ENCODE peak calls at places on chromosomes 6 and 20, in five cellular contexts. C is HCT116, E is SK-N-SH, U is GM23248, L is PC-3. O is an unnamed sample. For H3K9me2, the result is how much of the 10 kb centered on the place peaks cover.

GRCh38 chr6:24761193-24761835 is 13.4 kb upstream of the GMNN start:
- DNase-seq in C (no peak), E (peak), U (no peak), L (no peak), O (no peak)

GRCh38 chr20:25136643-25137559 is 55.0 kb upstream of the VSX1 start:
- DNase-seq in C (peak), E (peak), U (peak), L (peak), O (no peak)

GRCh38 chr6:2684059-2684749 is 66.5 kb downstream of the MYLK4 start:
- DNase-seq in C (peak), E (no peak), U (peak), L (peak), O (no peak)

GRCh38 chr6:129475477-129476247 is 234.3 kb downstream of the ARHGAP18 start:
- DNase-seq in C (no peak), E (no peak), U (no peak), L (no peak), O (no peak)

GRCh38 chr6:13846841-13847240 is 32.5 kb upstream of the MCUR1 start:
- DNase-seq in C (peak), E (peak), U (no peak), L (no peak), O (no peak)

GRCh38 chr20:8932192-8933150 is 136.4 kb upstream of the PLCB4 start:
- DNase-seq in C (no peak), E (no peak), U (peak), L (peak), O (no peak)

GRCh38 chr6:119626884-119627619 is 277.5 kb upstream of the MAN1A1 start:
- DNase-seq in C (no peak), E (no peak), U (peak), L (peak), O (no peak)

GRCh38 chr6:99330159-99330558 is 19.3 kb downstream of the FAXC start:
- DNase-seq in C (peak), E (peak), U (peak), L (peak), O (peak)

GRCh38 chr6:37259191-37259590 is 1.2 kb upstream of the TMEM217 start:
- DNase-seq in C (no peak), E (no peak), U (peak), L (no peak), O (no peak)

GRCh38 chr6:73085362-73085975 is 139.8 kb downstream of the KHDC1L start:
- DNase-seq in C (no peak), E (no peak), U (peak), L (no peak), O (no peak)

GRCh38 chr6:85923013-85923430 is 280.3 kb upstream of the SYNCRIP start:
- DNase-seq in C (peak), E (peak), U (peak), L (peak), O (peak)

GRCh38 chr6:9140861-9141534 is 705.7 kb upstream of the SLC35B3 start:
- DNase-seq in C (no peak), E (no peak), U (peak), L (peak), O (no peak)

GRCh38 chr6:21846541-21847451 is 253.2 kb downstream of the SOX4 start:
- DNase-seq in C (no peak), E (peak), U (no peak), L (peak), O (no peak)

GRCh38 chr6:9657994-9658393 is 756.9 kb downstream of the TFAP2A start:
- DNase-seq in C (no peak), E (no peak), U (peak), L (peak), O (no peak)

GRCh38 chr20:51541189-51542032 is 1.1 kb downstream of the NFATC2 start:
- DNase-seq in C (no peak), E (no peak), U (peak), L (no peak), O (peak)

GRCh38 chr20:57589728-57590484 is 29.0 kb downstream of the PCK1 start:
- DNase-seq in C (no peak), E (no peak), U (no peak), L (no peak), O (no peak)

GRCh38 chr6:157017861-157018260 is 240.7 kb downstream of the ARID1B start:
- DNase-seq in C (no peak), E (no peak), U (peak), L (peak), O (no peak)

GRCh38 chr6:35611235-35611634 is 77.5 kb downstream of the FKBP5 start:
- DNase-seq in C (no peak), E (no peak), U (peak), L (no peak), O (peak)

GRCh38 chr6:24694198-24694597 is 24.8 kb downstream of the C6orf62 start:
- DNase-seq in C (no peak), E (no peak), U (no peak), L (no peak), O (no peak)

GRCh38 chr6:30646450-30647038 is 389 bp upstream of the C6orf136 start:
- DNase-seq in C (no peak), E (peak), U (peak), L (no peak), O (no peak)

GRCh38 chr6:141484726-141485125 is 648.0 kb upstream of the GJE1 start:
- DNase-seq in C (no peak), E (no peak), U (no peak), L (no peak), O (peak)

GRCh38 chr6:56430629-56431600 is 183.5 kb upstream of the COL21A1 start:
- DNase-seq in C (no peak), E (no peak), U (no peak), L (no peak), O (no peak)

GRCh38 chr20:56443654-56444540 is 24.5 kb upstream of the RTF2 start:
- DNase-seq in C (no peak), E (no peak), U (no peak), L (no peak), O (no peak)

GRCh38 chr20:13765299-13765698 is 19.4 kb downstream of the ESF1 start:
- DNase-seq in C (no peak), E (no peak), U (no peak), L (no peak), O (no peak)

GRCh38 chr20:2101057-2101934 is at the start of gene STK35:
- DNase-seq in C (peak), E (peak), U (no peak), L (peak), O (peak)

GRCh38 chr6:142372348-142372747 is 70.5 kb downstream of the ADGRG6 start:
- DNase-seq in C (peak), E (no peak), U (no peak), L (peak), O (no peak)

GRCh38 chr6:143361536-143362191 is 88.8 kb downstream of the ADAT2 start:
- DNase-seq in C (no peak), E (no peak), U (no peak), L (no peak), O (no peak)

GRCh38 chr20:31587545-31588389 is 17.3 kb upstream of the ID1 start:
- DNase-seq in C (no peak), E (peak), U (peak), L (no peak), O (no peak)

GRCh38 chr6:134117409-134117808 is 65.0 kb upstream of the SLC2A12 start:
- DNase-seq in C (no peak), E (peak), U (peak), L (no peak), O (no peak)

GRCh38 chr20:41316602-41317535 is 662 bp downstream of the ZHX3 start:
- DNase-seq in C (no peak), E (peak), U (peak), L (peak), O (peak)

GRCh38 chr6:34506718-34507117 is 40.8 kb downstream of the PACSIN1 start:
- DNase-seq in C (no peak), E (no peak), U (no peak), L (no peak), O (no peak)

GRCh38 chr20:32528291-32528891 is 56.7 kb downstream of the NOL4L start:
- DNase-seq in C (no peak), E (peak), U (no peak), L (no peak), O (no peak)

GRCh38 chr6:91569071-91569470 is 982.2 kb upstream of the MAP3K7 start:
- DNase-seq in C (no peak), E (no peak), U (no peak), L (peak), O (no peak)

GRCh38 chr6:91575032-91575431 is 988.2 kb upstream of the MAP3K7 start:
- DNase-seq in C (no peak), E (no peak), U (no peak), L (peak), O (no peak)

GRCh38 chr6:91572855-91573254 is 986.0 kb upstream of the MAP3K7 start:
- DNase-seq in C (no peak), E (no peak), U (no peak), L (no peak), O (no peak)

DNA sequence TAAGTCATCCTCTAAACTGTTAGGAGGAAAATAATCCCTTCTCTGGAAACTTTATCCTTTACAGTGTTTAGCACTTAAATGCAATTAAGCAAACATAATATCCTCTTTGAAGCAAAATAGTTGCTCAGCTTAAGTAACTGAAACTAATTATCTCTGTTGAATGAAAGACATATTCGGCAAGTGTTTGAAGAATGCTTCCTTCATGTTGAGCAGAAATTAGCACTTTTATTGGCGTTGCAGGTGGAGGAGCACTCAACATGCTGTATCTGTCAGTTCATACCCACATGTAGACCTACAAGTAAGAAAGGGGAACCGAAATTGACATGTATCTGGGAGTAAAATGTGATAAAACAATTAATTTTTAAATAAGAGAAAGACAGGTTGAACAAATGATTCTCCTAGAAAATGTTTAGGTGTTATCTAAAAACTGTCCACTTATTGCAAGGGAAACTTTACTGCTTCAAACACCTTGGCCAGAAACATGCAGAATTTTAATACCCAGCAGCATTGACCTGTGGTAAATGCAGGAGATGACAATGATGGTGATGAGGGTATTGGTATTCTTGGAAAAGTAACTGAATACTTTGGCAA is 987.0 kb upstream of the MAP3K7 start:
- DNase-seq in C (no peak), E (no peak), U (no peak), L (no peak), O (peak)
- TF ChIP-seq EZH2phosphoT487 in C (no peak), E (no peak), U (no peak), L (no peak), O (no peak)

GRCh38 chr20:59081036-59081435 is 38.5 kb upstream of the PRELID3B start:
- DNase-seq in C (no peak), E (no peak), U (no peak), L (no peak), O (no peak)

GRCh38 chr20:59086923-59087322 is 44.3 kb upstream of the PRELID3B start:
- DNase-seq in C (no peak), E (no peak), U (no peak), L (no peak), O (no peak)

GRCh38 chr20:59082077-59082740 is 39.6 kb upstream of the PRELID3B start:
- DNase-seq in C (peak), E (no peak), U (peak), L (peak), O (no peak)

GRCh38 chr20:59082981-59083380 is 40.4 kb upstream of the PRELID3B start:
- DNase-seq in C (no peak), E (no peak), U (peak), L (peak), O (no peak)

GRCh38 chr20:59084041-59084841 is 41.7 kb upstream of the PRELID3B start:
- DNase-seq in C (no peak), E (no peak), U (no peak), L (no peak), O (no peak)
- H3K9me2 ChIP-seq in C (under half), E (under half), U (under half), L (under half), O (under half)

GRCh38 chr6:125749112-125749863 is at the start of gene HEY2:
- DNase-seq in C (peak), E (peak), U (peak), L (peak), O (peak)

GRCh38 chr6:125751334-125751916 is 2.0 kb downstream of the HEY2 start:
- DNase-seq in C (no peak), E (no peak), U (no peak), L (no peak), O (no peak)

GRCh38 chr6:125749864-125750691 is 646 bp downstream of the HEY2 start:
- DNase-seq in C (no peak), E (no peak), U (no peak), L (no peak), O (peak)

GRCh38 chr6:125752773-125753172 is 3.3 kb downstream of the HEY2 start:
- DNase-seq in C (no peak), E (no peak), U (no peak), L (no peak), O (no peak)

DNA sequence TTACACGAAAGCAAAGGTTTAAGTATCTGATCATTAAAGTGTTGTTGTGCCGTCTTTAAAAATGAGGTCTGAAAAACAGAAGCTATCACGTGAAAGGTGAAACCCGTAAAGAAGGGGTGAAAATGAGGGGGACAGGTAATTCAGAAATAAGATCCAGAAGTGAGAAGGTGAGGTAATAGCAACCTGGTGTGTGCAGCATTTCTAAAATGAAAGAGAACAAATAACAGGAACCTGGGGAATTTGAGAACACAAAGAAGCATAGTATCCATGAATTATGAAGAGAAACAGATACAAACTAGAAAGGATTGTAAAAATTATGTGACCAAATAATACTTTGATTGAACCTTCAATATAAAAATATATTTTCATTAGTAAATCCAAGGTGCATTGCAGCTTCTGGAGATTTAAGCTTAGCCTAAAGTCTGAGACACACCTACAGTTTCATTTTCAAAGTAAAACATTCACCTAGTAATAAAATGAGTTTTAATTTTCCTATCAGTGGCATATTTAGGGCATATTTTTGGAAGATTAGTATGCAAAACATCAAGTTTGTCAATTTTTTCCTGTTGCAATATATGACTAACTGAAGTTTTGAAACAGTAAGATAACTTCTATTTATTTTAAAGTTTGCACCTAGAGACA is 1.4 kb downstream of the HEY2 start:
- DNase-seq in C (no peak), E (no peak), U (no peak), L (no peak), O (peak)
- H3K9ac ChIP-seq in C (no peak), E (no peak), U (no peak), L (no peak), O (peak)

GRCh38 chr6:112325449-112325848 is 21.7 kb upstream of the RFPL4B start:
- DNase-seq in C (no peak), E (no peak), U (no peak), L (no peak), O (no peak)

GRCh38 chr6:112321882-112322508 is 25.1 kb upstream of the RFPL4B start:
- DNase-seq in C (no peak), E (no peak), U (no peak), L (no peak), O (no peak)

GRCh38 chr6:112318505-112318904 is 28.6 kb upstream of the RFPL4B start:
- DNase-seq in C (no peak), E (no peak), U (no peak), L (no peak), O (no peak)

GRCh38 chr6:112317461-112317860 is 29.7 kb upstream of the RFPL4B start:
- DNase-seq in C (no peak), E (no peak), U (no peak), L (no peak), O (no peak)

DNA sequence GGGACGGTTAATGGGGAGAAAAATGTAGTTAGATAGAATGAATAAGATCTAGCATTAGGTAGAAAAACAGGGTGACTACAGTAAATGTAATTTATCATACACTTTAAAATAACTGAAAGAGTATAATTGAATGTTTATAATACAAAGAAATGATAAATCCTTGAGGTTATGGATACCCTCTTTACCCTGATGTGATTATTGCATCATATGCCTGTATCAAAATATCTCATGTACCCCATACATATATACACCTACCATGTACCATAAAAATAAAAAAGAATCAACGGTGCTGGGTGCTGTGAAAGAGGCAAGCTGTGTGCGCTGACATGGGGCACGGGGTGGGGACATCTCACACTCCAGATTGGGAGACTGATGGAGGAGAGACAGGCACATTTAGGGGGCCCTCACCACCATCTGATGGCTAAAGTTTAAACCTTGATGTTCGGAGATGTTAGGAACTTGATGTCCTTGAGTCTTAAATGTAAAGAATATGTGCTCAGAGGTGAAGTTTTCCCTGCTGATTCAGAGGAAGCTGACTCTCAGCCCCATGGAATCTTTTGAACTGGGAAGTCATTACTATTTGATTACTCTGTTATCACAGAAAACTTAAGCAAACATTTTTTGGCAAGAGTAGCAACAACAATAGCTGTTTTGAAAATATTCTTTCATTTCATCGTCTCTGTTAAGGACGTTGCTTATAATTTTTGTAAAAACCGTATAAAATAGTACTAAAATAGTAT is 26.4 kb upstream of the RFPL4B start:
- DNase-seq in C (no peak), E (no peak), U (peak), L (no peak), O (no peak)
- TF ChIP-seq EZH2phosphoT487 in C (no peak), E (no peak), U (no peak), L (no peak), O (no peak)

GRCh38 chr6:44500074-44500473 is 112.6 kb downstream of the CDC5L start:
- DNase-seq in C (no peak), E (no peak), U (no peak), L (no peak), O (no peak)

GRCh38 chr6:44504321-44504761 is 116.8 kb downstream of the CDC5L start:
- DNase-seq in C (no peak), E (no peak), U (no peak), L (no peak), O (no peak)

GRCh38 chr6:44507014-44507413 is 119.5 kb downstream of the CDC5L start:
- DNase-seq in C (no peak), E (no peak), U (no peak), L (no peak), O (no peak)

GRCh38 chr6:44505751-44506150 is 118.2 kb downstream of the CDC5L start:
- DNase-seq in C (no peak), E (no peak), U (no peak), L (no peak), O (no peak)

GRCh38 chr6:44503471-44503870 is 116.0 kb downstream of the CDC5L start:
- DNase-seq in C (no peak), E (no peak), U (no peak), L (no peak), O (no peak)
- H3K9me2 ChIP-seq in C (under half), E (under half), U (under half), L (under half), O (under half)

O was measured in MM.1S.